ENCODE peak calls at places on chromosomes 2 and 18, in eight cellular contexts. U is stimulated activated CD4-positive, alpha-beta T cell treated with anti-CD3 and anti-CD28 coated beads, Interleukin-15, amount 100 ng/mL, for 1 hour; T is choroid plexus epithelial cell; F is SW480; P is effector CD4-positive, alpha-beta T cell; V is NCI-H1092; H is activated CD4-positive, alpha-beta T cell treated with anti-CD3 and anti-CD28 coated beads, Interleukin-2, amount 50 U/mL, for 24 hours; L is stimulated activated naive B cell treated with anti-CD40 and anti-IgM and Interleukin-4, amounts not matched to agents 10 μg/mL and 1 μg/mL and 100 μg/mL, for 72 hours. G is an unnamed sample.

GRCh38 chr18:65762556-65762955 is 11.7 kb downstream of the CDH7 start:
- DNase-seq in U (no peak), T (no peak), F (no peak), P (no peak), V (no peak), H (no peak), L (no peak), G (no peak)

GRCh38 chr18:75334869-75335268 is 92.6 kb downstream of the SMIM21 start:
- DNase-seq in U (no peak), T (no peak), F (no peak), P (no peak), V (no peak), H (no peak), L (no peak), G (no peak)

GRCh38 chr2:5285891-5286290 is 406.3 kb upstream of the SOX11 start:
- DNase-seq in U (no peak), T (no peak), F (no peak), P (no peak), V (no peak), H (no peak), L (no peak), G (no peak)

GRCh38 chr2:99998981-99999380 is 143.4 kb downstream of the AFF3 start:
- DNase-seq in U (no peak), T (no peak), F (no peak), P (no peak), V (no peak), H (no peak), L (no peak), G (no peak)

GRCh38 chr18:78912862-78913261 is 66.8 kb upstream of the SALL3 start:
- DNase-seq in U (no peak), T (no peak), F (no peak), P (no peak), V (no peak), H (no peak), L (no peak), G (no peak)

GRCh38 chr2:12759248-12759647 is 42.5 kb downstream of the TRIB2 start:
- DNase-seq in U (no peak), T (peak), F (no peak), P (no peak), V (no peak), H (no peak), L (no peak), G (no peak)

GRCh38 chr2:147872967-147873366 is 28.1 kb downstream of the ACVR2A start:
- DNase-seq in U (no peak), T (no peak), F (no peak), P (no peak), V (no peak), H (no peak), L (no peak), G (no peak)

GRCh38 chr2:201261471-201261870 is 1.1 kb downstream of the CASP8 start:
- DNase-seq in U (peak), T (no peak), F (no peak), P (peak), V (no peak), H (no peak), L (no peak), G (no peak)

GRCh38 chr2:145325485-145325884 is 805.6 kb upstream of the ZEB2 start:
- DNase-seq in U (no peak), T (no peak), F (no peak), P (no peak), V (no peak), H (no peak), L (no peak), G (no peak)

GRCh38 chr2:131094655-131095281 is 1.5 kb upstream of the FAM168B start:
- DNase-seq in U (no peak), T (peak), F (no peak), P (no peak), V (no peak), H (no peak), L (no peak), G (no peak)

GRCh38 chr2:12606472-12607000 is 110.2 kb upstream of the TRIB2 start:
- DNase-seq in U (no peak), T (peak), F (peak), P (no peak), V (no peak), H (no peak), L (no peak), G (no peak)

GRCh38 chr2:231094671-231095346 is 30.0 kb downstream of the HTR2B start:
- DNase-seq in U (no peak), T (no peak), F (no peak), P (no peak), V (no peak), H (no peak), L (no peak), G (no peak)

GRCh38 chr2:205170399-205170798 is 511.9 kb upstream of the NRP2 start:
- DNase-seq in U (no peak), T (no peak), F (no peak), P (no peak), V (no peak), H (no peak), L (no peak), G (no peak)

GRCh38 chr2:134320930-134321329 is 67.1 kb downstream of the MGAT5 start:
- DNase-seq in U (no peak), T (no peak), F (no peak), P (peak), V (no peak), H (no peak), L (no peak), G (no peak)

GRCh38 chr2:180336550-180336949 is 329.5 kb upstream of the CWC22 start:
- DNase-seq in U (no peak), T (no peak), F (no peak), P (no peak), V (no peak), H (no peak), L (no peak), G (no peak)

GRCh38 chr2:106759962-106760361 is 126.0 kb downstream of the ST6GAL2 start:
- DNase-seq in U (no peak), T (no peak), F (no peak), P (no peak), V (no peak), H (no peak), L (no peak), G (no peak)

GRCh38 chr2:42913280-42913878 is 121.0 kb upstream of the HAAO start:
- DNase-seq in U (no peak), T (no peak), F (no peak), P (no peak), V (no peak), H (no peak), L (no peak), G (no peak)

GRCh38 chr2:39377226-39377939 is 59.7 kb downstream of the MAP4K3 start:
- DNase-seq in U (no peak), T (peak), F (no peak), P (no peak), V (no peak), H (peak), L (peak), G (no peak)

GRCh38 chr18:24734058-24734457 is 273.6 kb downstream of the HRH4 start:
- DNase-seq in U (no peak), T (peak), F (peak), P (no peak), V (no peak), H (no peak), L (no peak), G (peak)

GRCh38 chr2:44005831-44006230 is 10.0 kb upstream of the LRPPRC start:
- DNase-seq in U (no peak), T (no peak), F (no peak), P (no peak), V (no peak), H (no peak), L (no peak), G (no peak)

GRCh38 chr18:57444301-57444759 is 9.2 kb downstream of the ONECUT2 start:
- DNase-seq in U (no peak), T (no peak), F (no peak), P (no peak), V (no peak), H (no peak), L (no peak), G (no peak)

GRCh38 chr18:1483386-1483785 is 578.7 kb downstream of the ADCYAP1 start:
- DNase-seq in U (no peak), T (no peak), F (no peak), P (no peak), V (no peak), H (no peak), L (no peak), G (no peak)

GRCh38 chr2:133843551-133843950 is 275.3 kb upstream of the NCKAP5 start:
- DNase-seq in U (no peak), T (no peak), F (no peak), P (no peak), V (no peak), H (no peak), L (no peak), G (no peak)

GRCh38 chr18:39799010-39799409 is 2156.0 kb upstream of the PIK3C3 start:
- DNase-seq in U (no peak), T (peak), F (peak), P (no peak), V (no peak), H (no peak), L (no peak), G (no peak)

GRCh38 chr2:64866797-64867196 is 122.4 kb upstream of the SLC1A4 start:
- DNase-seq in U (no peak), T (peak), F (peak), P (no peak), V (no peak), H (no peak), L (no peak), G (peak)

GRCh38 chr2:38668787-38669479 is 3.0 kb downstream of the GALM start:
- DNase-seq in U (no peak), T (no peak), F (no peak), P (no peak), V (no peak), H (no peak), L (no peak), G (no peak)

GRCh38 chr2:140659293-140659692 is 1471.5 kb downstream of the LRP1B start:
- DNase-seq in U (no peak), T (no peak), F (no peak), P (no peak), V (no peak), H (no peak), L (no peak), G (no peak)

G was measured in hippocampal formation.